ENCODE peak calls at places on chromosome X, in four cellular contexts. R is K562, B is GM12878, N is HepG2. F is an unnamed sample.

GRCh38 chrX:12162420-12162819 is 24.1 kb downstream of the FRMPD4 start:
- DNase-seq in R (no peak), N (no peak), B (no peak), F (no peak)

GRCh38 chrX:16638533-16638932 is 11.4 kb upstream of the S100G start:
- DNase-seq in N (no peak), R (no peak), B (no peak), F (no peak)

GRCh38 chrX:68532828-68533227 is 34.0 kb downstream of the YIPF6 start:
- DNase-seq in R (no peak), N (no peak), B (no peak), F (no peak)

GRCh38 chrX:136147320-136147901 is at the start of gene FHL1:
- DNase-seq in B (no peak), R (peak; percentile 63), N (no peak), F (peak; percentile 79)

GRCh38 chrX:127030011-127030738 is 210.6 kb downstream of the PRR32 start:
- DNase-seq in R (no peak), N (no peak), B (no peak), F (no peak)

GRCh38 chrX:57528670-57529255 is 63.0 kb upstream of the ZXDB start:
- DNase-seq in N (peak; percentile 5), B (no peak), R (peak; percentile 1), F (no peak)

GRCh38 chrX:40772290-40772689 is 36.9 kb upstream of the MED14 start:
- DNase-seq in B (no peak), N (no peak), R (no peak), F (no peak)

GRCh38 chrX:18964026-18964425 is 19.9 kb downstream of the PHKA2 start:
- DNase-seq in B (no peak), N (no peak), R (no peak), F (no peak)

GRCh38 chrX:136574548-136574947 is 42.5 kb downstream of the VGLL1 start:
- DNase-seq in N (peak; percentile 2), R (peak; percentile 2), B (no peak), F (no peak)

GRCh38 chrX:69238153-69238959 is 73.1 kb upstream of the PJA1 start:
- DNase-seq in B (no peak), N (no peak), R (no peak), F (no peak)

GRCh38 chrX:120419465-120419864 is 49.6 kb downstream of the LAMP2 start:
- DNase-seq in B (no peak), N (no peak), R (no peak), F (no peak)

GRCh38 chrX:101764538-101764937 is 104.9 kb upstream of the ARMCX2 start:
- DNase-seq in N (no peak), R (no peak), B (no peak), F (peak; percentile 12)

GRCh38 chrX:149540133-149540620 is 635 bp upstream of the EOLA1 start:
- DNase-seq in N (peak; percentile 70), R (peak; percentile 91), B (no peak), F (peak; percentile 93)

GRCh38 chrX:35445912-35446311 is 352.2 kb upstream of the MAGEB16 start:
- DNase-seq in R (no peak), N (no peak), B (no peak), F (no peak)

GRCh38 chrX:110004210-110004609 is 1.3 kb downstream of the TMEM164 start:
- DNase-seq in B (no peak), N (peak; percentile 9), R (no peak), F (no peak)

GRCh38 chrX:150775569-150776350 is 82.6 kb downstream of the MTMR1 start:
- DNase-seq in N (no peak), B (no peak), R (no peak), F (no peak)

GRCh38 chrX:129720741-129721140 is 18.0 kb upstream of the XPNPEP2 start:
- DNase-seq in B (no peak), R (no peak), N (no peak), F (no peak)

GRCh38 chrX:108439434-108439883 is at the start of gene COL4A5:
- DNase-seq in B (no peak), N (peak; percentile 84), R (peak; percentile 77), F (peak; percentile 71)

GRCh38 chrX:26778320-26778888 is 562.4 kb downstream of the MAGEB5 start:
- DNase-seq in N (no peak), R (peak; percentile 10), B (no peak), F (no peak)

GRCh38 chrX:125090046-125090445 is 229.6 kb upstream of the TEX13C start:
- DNase-seq in N (no peak), R (no peak), B (no peak), F (no peak)

GRCh38 chrX:120774611-120775010 is 101.1 kb downstream of the CT47B1 start:
- DNase-seq in B (no peak), N (no peak), R (no peak), F (no peak)

GRCh38 chrX:117138070-117138469 is 675.3 kb upstream of the CT83 start:
- DNase-seq in R (no peak), N (peak; percentile 24), B (no peak), F (no peak)

GRCh38 chrX:117134983-117135382 is 672.2 kb upstream of the CT83 start:
- DNase-seq in B (no peak), R (no peak), N (no peak), F (no peak)
- TF ChIP-seq TARDBP in B (no peak), R (no peak), N (no peak), F (no peak)

DNA sequence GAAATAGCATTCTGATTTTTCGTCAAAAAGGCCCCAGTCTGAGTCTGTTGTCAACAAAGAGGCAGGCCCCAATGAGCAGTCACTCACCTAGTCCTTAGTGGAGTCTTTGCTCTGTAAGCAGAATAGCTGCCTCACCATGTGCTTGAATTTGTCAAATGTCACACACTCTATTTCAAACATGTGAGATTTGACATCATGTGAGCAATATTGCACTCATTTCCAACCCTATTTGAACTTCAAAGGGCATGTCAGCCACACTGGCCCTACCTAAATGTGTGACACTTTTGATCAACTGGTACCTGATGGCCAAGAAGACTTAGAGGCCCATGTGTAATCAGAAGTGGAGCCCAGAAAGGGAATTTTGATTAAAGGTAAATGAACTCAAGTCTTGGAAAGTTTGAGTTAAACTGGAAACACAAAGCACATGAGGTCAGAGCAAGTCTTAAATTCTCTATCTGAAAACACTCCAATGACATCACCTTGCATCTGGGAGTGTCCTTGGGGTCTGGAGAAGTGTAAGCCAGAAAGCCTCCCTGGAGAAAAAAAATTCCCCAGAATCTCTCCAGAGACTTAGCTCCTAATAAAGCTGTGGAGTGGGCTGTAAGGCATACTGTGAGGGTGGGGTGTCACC is 59.5 kb upstream of the PLAC1 start:
- DNase-seq in B (no peak), N (no peak), R (no peak), F (no peak)
- TF ChIP-seq SP1 in B (no peak), N (no peak), R (no peak), F (no peak)

GRCh38 chrX:13258725-13259124 is 61.1 kb downstream of the ATXN3L start:
- DNase-seq in R (no peak), B (peak; percentile 51), N (no peak), F (no peak)

GRCh38 chrX:13260598-13260997 is 59.3 kb downstream of the ATXN3L start:
- DNase-seq in N (no peak), B (no peak), R (no peak), F (no peak)

GRCh38 chrX:13258052-13258444 is 61.8 kb downstream of the ATXN3L start:
- DNase-seq in R (no peak), B (no peak), N (no peak), F (no peak)

GRCh38 chrX:13263560-13264251 is 56.1 kb downstream of the ATXN3L start:
- DNase-seq in R (no peak), N (no peak), B (peak; percentile 66), F (no peak)

DNA sequence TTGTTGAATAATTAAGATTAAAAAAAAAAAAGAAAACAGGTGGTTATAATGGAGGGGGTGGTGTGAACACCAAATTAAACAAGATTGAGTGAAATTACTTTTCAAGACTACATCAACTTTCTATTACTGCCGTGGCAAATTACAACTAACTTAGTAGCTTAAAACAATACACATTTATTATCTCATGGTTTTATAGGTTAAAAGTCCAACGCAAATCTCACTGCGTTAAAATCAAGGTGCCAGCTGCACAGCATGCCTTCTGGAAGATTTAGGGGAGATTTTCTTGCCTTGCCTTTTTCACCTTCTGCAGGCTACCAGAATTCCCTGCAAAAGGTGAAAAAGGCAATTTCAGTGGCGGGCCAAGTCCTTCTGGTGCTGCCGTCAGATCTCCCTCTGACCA is 58.5 kb downstream of the ATXN3L start:
- DNase-seq in N (no peak), R (no peak), B (no peak), F (no peak)
- TF ChIP-seq TARDBP in N (no peak), R (no peak), B (no peak), F (no peak)

GRCh38 chrX:85928606-85929005 is 118.8 kb downstream of the CHM start:
- DNase-seq in B (no peak), R (no peak), N (no peak), F (no peak)
- TF ChIP-seq SP1 in B (no peak), R (no peak), N (no peak), F (no peak)

DNA sequence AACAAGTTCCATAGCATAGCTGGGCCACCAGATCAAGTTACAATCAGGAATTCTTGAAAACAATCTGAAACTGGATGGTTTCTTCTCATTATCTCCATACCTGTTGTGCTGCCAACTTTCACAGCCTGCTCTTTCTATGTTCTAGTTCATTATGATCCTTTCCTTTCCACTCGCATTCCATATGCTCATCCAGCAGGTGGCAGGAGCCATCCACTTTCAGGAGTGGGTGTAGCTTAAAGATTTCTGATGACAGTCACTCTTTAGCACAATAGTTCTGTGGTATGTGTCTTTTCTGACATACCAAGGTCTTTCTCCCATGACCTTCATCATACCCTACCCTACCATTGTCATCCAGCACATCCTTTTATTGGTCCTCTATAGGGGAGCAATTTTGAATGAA is 46.4 kb downstream of the PAGE2 start:
- DNase-seq in R (peak; percentile 52), B (no peak), N (peak; percentile 39), F (peak; percentile 41)
- TF ChIP-seq TARDBP in R (no peak), B (no peak), N (no peak), F (no peak)

DNA sequence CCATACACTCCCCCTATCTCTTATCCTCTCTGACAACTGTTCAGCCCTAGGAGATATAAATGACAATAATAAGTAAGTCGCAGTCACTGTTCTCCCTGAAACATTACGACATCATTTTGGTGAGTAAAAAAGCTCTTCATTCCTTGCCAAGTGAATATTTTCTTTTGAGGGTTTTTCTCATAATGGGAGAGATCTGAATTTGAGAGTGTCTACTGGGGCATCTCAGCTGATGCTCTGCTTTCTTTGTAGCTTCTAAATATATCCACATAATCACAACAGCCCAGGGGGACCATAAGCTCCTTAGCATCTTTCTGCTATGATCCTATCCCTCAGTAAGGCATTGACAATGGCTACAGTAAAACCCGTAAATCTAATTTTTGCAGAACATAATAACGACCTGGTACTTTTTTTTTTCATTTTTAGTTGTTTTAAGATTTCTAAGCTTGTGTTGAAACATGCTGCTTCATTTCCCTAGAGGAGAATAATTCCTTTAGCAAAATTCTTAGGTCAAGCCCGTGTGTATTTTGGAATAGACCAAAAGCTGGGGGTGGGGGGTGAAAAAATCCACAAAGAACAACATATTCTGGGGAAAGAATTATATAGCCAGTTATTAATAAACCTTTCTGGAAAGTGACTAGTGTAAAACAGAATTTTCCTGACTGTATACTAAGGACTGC is 78.1 kb upstream of the GPM6B start:
- DNase-seq in N (no peak), R (no peak), B (no peak), F (no peak)
- TF ChIP-seq SP1 in N (no peak), R (no peak), B (no peak), F (no peak)